ENCODE peak calls at places on chromosomes 12 and 14, in six cellular contexts. One of them, this sample, is unnamed.

GRCh38 chr12:113241191-113242017 is 20.1 kb downstream of the TPCN1 start:
- DNase-seq in CD8-positive, alpha-beta T cell: no peak
- DNase-seq in activated CD4-positive, CD25-positive, alpha-beta regulatory T cell: no peak
- DNase-seq in A673: no peak
- DNase-seq in CD4-positive, CD25-positive, alpha-beta regulatory T cell: no peak
- DNase-seq in WTC11: no peak
- DNase-seq in this sample: peak

GRCh38 chr14:78405071-78405856 is 235.1 kb downstream of the NRXN3 start:
- DNase-seq in WTC11: no peak
- DNase-seq in activated CD4-positive, CD25-positive, alpha-beta regulatory T cell: no peak
- DNase-seq in A673: no peak
- DNase-seq in CD4-positive, CD25-positive, alpha-beta regulatory T cell: no peak
- DNase-seq in CD8-positive, alpha-beta T cell: no peak
- DNase-seq in this sample: no peak

GRCh38 chr14:102096569-102097188 is 9.8 kb upstream of the HSP90AA1 start:
- DNase-seq in activated CD4-positive, CD25-positive, alpha-beta regulatory T cell: peak
- DNase-seq in CD8-positive, alpha-beta T cell: peak
- DNase-seq in CD4-positive, CD25-positive, alpha-beta regulatory T cell: peak
- DNase-seq in WTC11: peak
- DNase-seq in A673: peak
- DNase-seq in this sample: peak

GRCh38 chr12:77153706-77154105 is 88.3 kb upstream of the E2F7 start:
- DNase-seq in CD4-positive, CD25-positive, alpha-beta regulatory T cell: no peak
- DNase-seq in WTC11: no peak
- DNase-seq in CD8-positive, alpha-beta T cell: no peak
- DNase-seq in A673: no peak
- DNase-seq in activated CD4-positive, CD25-positive, alpha-beta regulatory T cell: no peak
- DNase-seq in this sample: no peak

GRCh38 chr12:10636611-10637010 is 23.2 kb upstream of the MAGOHB start:
- DNase-seq in CD8-positive, alpha-beta T cell: no peak
- DNase-seq in WTC11: no peak
- DNase-seq in CD4-positive, CD25-positive, alpha-beta regulatory T cell: no peak
- DNase-seq in activated CD4-positive, CD25-positive, alpha-beta regulatory T cell: no peak
- DNase-seq in A673: no peak
- DNase-seq in this sample: no peak

GRCh38 chr12:115763376-115763775 is 514.1 kb downstream of the MED13L start:
- DNase-seq in activated CD4-positive, CD25-positive, alpha-beta regulatory T cell: no peak
- DNase-seq in CD8-positive, alpha-beta T cell: no peak
- DNase-seq in CD4-positive, CD25-positive, alpha-beta regulatory T cell: no peak
- DNase-seq in A673: no peak
- DNase-seq in WTC11: no peak
- DNase-seq in this sample: peak

GRCh38 chr14:47186491-47186890 is 488.9 kb downstream of the MDGA2 start:
- DNase-seq in CD8-positive, alpha-beta T cell: no peak
- DNase-seq in WTC11: no peak
- DNase-seq in activated CD4-positive, CD25-positive, alpha-beta regulatory T cell: no peak
- DNase-seq in A673: peak
- DNase-seq in CD4-positive, CD25-positive, alpha-beta regulatory T cell: no peak
- DNase-seq in this sample: no peak

GRCh38 chr12:122079532-122080081 is 1.1 kb downstream of the MLXIP start:
- DNase-seq in CD4-positive, CD25-positive, alpha-beta regulatory T cell: no peak
- DNase-seq in CD8-positive, alpha-beta T cell: no peak
- DNase-seq in A673: no peak
- DNase-seq in WTC11: no peak
- DNase-seq in activated CD4-positive, CD25-positive, alpha-beta regulatory T cell: no peak
- DNase-seq in this sample: peak

GRCh38 chr12:19530631-19531020 is 91.3 kb downstream of the AEBP2 start:
- DNase-seq in activated CD4-positive, CD25-positive, alpha-beta regulatory T cell: no peak
- DNase-seq in WTC11: no peak
- DNase-seq in CD4-positive, CD25-positive, alpha-beta regulatory T cell: no peak
- DNase-seq in A673: no peak
- DNase-seq in CD8-positive, alpha-beta T cell: no peak
- DNase-seq in this sample: peak

GRCh38 chr14:56119221-56119967 is 1.2 kb downstream of the PELI2 start:
- DNase-seq in activated CD4-positive, CD25-positive, alpha-beta regulatory T cell: no peak
- DNase-seq in CD4-positive, CD25-positive, alpha-beta regulatory T cell: no peak
- DNase-seq in CD8-positive, alpha-beta T cell: peak
- DNase-seq in WTC11: peak
- DNase-seq in A673: peak
- DNase-seq in this sample: peak

GRCh38 chr14:55514819-55515470 is 65.1 kb upstream of the KTN1 start:
- DNase-seq in CD8-positive, alpha-beta T cell: no peak
- DNase-seq in A673: peak
- DNase-seq in CD4-positive, CD25-positive, alpha-beta regulatory T cell: no peak
- DNase-seq in activated CD4-positive, CD25-positive, alpha-beta regulatory T cell: no peak
- DNase-seq in WTC11: no peak
- DNase-seq in this sample: peak

GRCh38 chr12:121637231-121637914 is 11.0 kb downstream of the ORAI1 start:
- DNase-seq in CD8-positive, alpha-beta T cell: peak
- DNase-seq in A673: no peak
- DNase-seq in CD4-positive, CD25-positive, alpha-beta regulatory T cell: peak
- DNase-seq in activated CD4-positive, CD25-positive, alpha-beta regulatory T cell: peak
- DNase-seq in WTC11: no peak
- DNase-seq in this sample: no peak

GRCh38 chr12:106013941-106014340 is 124.8 kb downstream of the NUAK1 start:
- DNase-seq in A673: no peak
- DNase-seq in WTC11: no peak
- DNase-seq in CD8-positive, alpha-beta T cell: no peak
- DNase-seq in activated CD4-positive, CD25-positive, alpha-beta regulatory T cell: no peak
- DNase-seq in CD4-positive, CD25-positive, alpha-beta regulatory T cell: no peak
- DNase-seq in this sample: no peak

GRCh38 chr12:104873374-104873773 is 84.7 kb downstream of the SLC41A2 start:
- DNase-seq in CD8-positive, alpha-beta T cell: no peak
- DNase-seq in CD4-positive, CD25-positive, alpha-beta regulatory T cell: no peak
- DNase-seq in A673: no peak
- DNase-seq in WTC11: no peak
- DNase-seq in activated CD4-positive, CD25-positive, alpha-beta regulatory T cell: no peak
- DNase-seq in this sample: no peak

GRCh38 chr12:89840162-89840922 is 131.7 kb upstream of the ATP2B1 start:
- DNase-seq in WTC11: no peak
- DNase-seq in activated CD4-positive, CD25-positive, alpha-beta regulatory T cell: no peak
- DNase-seq in CD4-positive, CD25-positive, alpha-beta regulatory T cell: no peak
- DNase-seq in A673: no peak
- DNase-seq in CD8-positive, alpha-beta T cell: no peak
- DNase-seq in this sample: no peak

GRCh38 chr14:71395151-71395604 is 487.9 kb downstream of the PCNX1 start:
- DNase-seq in CD4-positive, CD25-positive, alpha-beta regulatory T cell: no peak
- DNase-seq in A673: no peak
- DNase-seq in WTC11: no peak
- DNase-seq in CD8-positive, alpha-beta T cell: no peak
- DNase-seq in activated CD4-positive, CD25-positive, alpha-beta regulatory T cell: no peak
- DNase-seq in this sample: no peak

GRCh38 chr12:20946732-20947131 is 136.2 kb downstream of the SLCO1B3 start:
- DNase-seq in A673: peak
- DNase-seq in CD8-positive, alpha-beta T cell: no peak
- DNase-seq in activated CD4-positive, CD25-positive, alpha-beta regulatory T cell: no peak
- DNase-seq in CD4-positive, CD25-positive, alpha-beta regulatory T cell: no peak
- DNase-seq in WTC11: peak
- DNase-seq in this sample: peak

GRCh38 chr12:49188205-49188915 is 520 bp downstream of the TUBA1A start:
- DNase-seq in WTC11: peak
- DNase-seq in CD8-positive, alpha-beta T cell: peak
- DNase-seq in CD4-positive, CD25-positive, alpha-beta regulatory T cell: peak
- DNase-seq in activated CD4-positive, CD25-positive, alpha-beta regulatory T cell: peak
- DNase-seq in A673: peak
- DNase-seq in this sample: peak

This sample was measured in EL.